ENCODE peak calls at places on chromosomes 11 and 22, in four cellular contexts. One of them, this sample, is unnamed.
A peak's percentile ranks its signal among the peaks of the same experiment; 100 is the strongest.

GRCh38 chr11:65432686-65433582 is 10.3 kb downstream of the NEAT1 start:
- DNase-seq in K562: no peak
- DNase-seq in GM12878: no peak
- DNase-seq in WTC11: no peak
- DNase-seq in this sample: no peak

GRCh38 chr22:21904250-21904789 is 36.9 kb upstream of the MAPK1 start:
- DNase-seq in K562: peak; percentile 45
- DNase-seq in WTC11: no peak
- DNase-seq in GM12878: no peak
- DNase-seq in this sample: no peak

GRCh38 chr11:72657356-72657755 is 16.9 kb downstream of the PDE2A start:
- DNase-seq in GM12878: no peak
- DNase-seq in K562: no peak
- DNase-seq in WTC11: no peak
- DNase-seq in this sample: no peak

GRCh38 chr11:71080239-71081097 is 171.9 kb downstream of the SHANK2 start:
- DNase-seq in K562: peak; percentile 68
- DNase-seq in WTC11: peak; percentile 90
- DNase-seq in GM12878: peak; percentile 17
- DNase-seq in this sample: peak; percentile 76

GRCh38 chr11:118924591-118925585 is 838 bp downstream of the BCL9L start:
- DNase-seq in K562: peak; percentile 62
- DNase-seq in GM12878: no peak
- DNase-seq in WTC11: peak; percentile 71
- DNase-seq in this sample: no peak

GRCh38 chr11:57938351-57938750 is 85.3 kb upstream of the OR9Q1 start:
- DNase-seq in WTC11: no peak
- DNase-seq in GM12878: no peak
- DNase-seq in K562: no peak
- DNase-seq in this sample: no peak

GRCh38 chr11:3010004-3010403 is 17.9 kb upstream of the NAP1L4 start:
- DNase-seq in WTC11: no peak
- DNase-seq in K562: no peak
- DNase-seq in GM12878: no peak
- DNase-seq in this sample: no peak

GRCh38 chr22:26636296-26636695 is 14.5 kb downstream of the CRYBA4 start:
- DNase-seq in GM12878: no peak
- DNase-seq in WTC11: no peak
- DNase-seq in K562: no peak
- DNase-seq in this sample: no peak

GRCh38 chr22:45604239-45604711 is 67.4 kb upstream of the ATXN10 start:
- DNase-seq in WTC11: no peak
- DNase-seq in K562: no peak
- DNase-seq in GM12878: no peak
- DNase-seq in this sample: no peak

GRCh38 chr11:93623179-93623578 is 38.3 kb upstream of the CEP295 start:
- DNase-seq in K562: no peak
- DNase-seq in WTC11: peak; percentile 57
- DNase-seq in GM12878: peak; percentile 26
- DNase-seq in this sample: no peak

GRCh38 chr11:75716659-75717058 is 979 bp upstream of the MOGAT2 start:
- DNase-seq in WTC11: no peak
- DNase-seq in GM12878: no peak
- DNase-seq in K562: no peak
- DNase-seq in this sample: no peak

GRCh38 chr11:32279672-32280071 is 155.7 kb downstream of the WT1 start:
- DNase-seq in WTC11: no peak
- DNase-seq in K562: peak; percentile 13
- DNase-seq in GM12878: no peak
- DNase-seq in this sample: no peak

GRCh38 chr22:31998784-31999435 is 44.2 kb upstream of the SLC5A1 start:
- DNase-seq in K562: no peak
- DNase-seq in GM12878: no peak
- DNase-seq in WTC11: no peak
- DNase-seq in this sample: no peak

GRCh38 chr11:64245401-64245796 is 1.3 kb downstream of the PPP1R14B start:
- DNase-seq in K562: no peak
- DNase-seq in WTC11: no peak
- DNase-seq in GM12878: no peak
- DNase-seq in this sample: no peak

GRCh38 chr22:34886812-34887211 is 179.1 kb upstream of the ISX start:
- DNase-seq in K562: no peak
- DNase-seq in GM12878: no peak
- DNase-seq in WTC11: no peak
- DNase-seq in this sample: no peak

GRCh38 chr11:26188559-26188958 is 143.4 kb upstream of the ANO3 start:
- DNase-seq in GM12878: no peak
- DNase-seq in WTC11: no peak
- DNase-seq in K562: no peak
- DNase-seq in this sample: no peak

GRCh38 chr22:49103314-49104052 is 724.2 kb downstream of the BRD1 start:
- DNase-seq in GM12878: no peak
- DNase-seq in K562: no peak
- DNase-seq in WTC11: no peak
- DNase-seq in this sample: no peak

GRCh38 chr11:67671211-67671520 is 3.3 kb downstream of the ALDH3B2 start:
- DNase-seq in K562: no peak
- DNase-seq in GM12878: no peak
- DNase-seq in WTC11: no peak
- DNase-seq in this sample: no peak

GRCh38 chr11:82523141-82523540 is 210.5 kb downstream of the FAM181B start:
- DNase-seq in WTC11: peak; percentile 32
- DNase-seq in K562: no peak
- DNase-seq in GM12878: no peak
- DNase-seq in this sample: no peak

GRCh38 chr11:108680267-108680666 is 15.4 kb downstream of the DDX10 start:
- DNase-seq in GM12878: no peak
- DNase-seq in K562: no peak
- DNase-seq in WTC11: no peak
- DNase-seq in this sample: no peak

GRCh38 chr11:66008468-66009101 is 3.2 kb upstream of the CST6 start:
- DNase-seq in GM12878: no peak
- DNase-seq in WTC11: no peak
- DNase-seq in K562: no peak
- DNase-seq in this sample: no peak

GRCh38 chr22:38176170-38176741 is 5.4 kb downstream of the PLA2G6 start:
- DNase-seq in K562: no peak
- DNase-seq in GM12878: peak; percentile 65
- DNase-seq in WTC11: no peak
- DNase-seq in this sample: no peak

GRCh38 chr11:102400603-102401002 is 52.0 kb downstream of the TMEM123 start:
- DNase-seq in WTC11: no peak
- DNase-seq in GM12878: no peak
- DNase-seq in K562: no peak
- DNase-seq in this sample: no peak

GRCh38 chr22:29916007-29916544 is 33.1 kb downstream of the MTMR3 start:
- DNase-seq in GM12878: no peak
- DNase-seq in K562: no peak
- DNase-seq in WTC11: no peak
- DNase-seq in this sample: no peak

GRCh38 chr11:62012451-62013265 is 45.2 kb upstream of the FTH1 start:
- DNase-seq in GM12878: no peak
- DNase-seq in K562: no peak
- DNase-seq in WTC11: no peak
- DNase-seq in this sample: peak; percentile 67

GRCh38 chr11:86477495-86478155 is 102.9 kb downstream of the CCDC81 start:
- DNase-seq in WTC11: no peak
- DNase-seq in K562: no peak
- DNase-seq in GM12878: no peak
- DNase-seq in this sample: no peak

GRCh38 chr11:35256296-35256695 is 117.3 kb downstream of the CD44 start:
- DNase-seq in WTC11: no peak
- DNase-seq in GM12878: no peak
- DNase-seq in K562: no peak
- DNase-seq in this sample: no peak

GRCh38 chr11:19079643-19080440 is 19.3 kb upstream of the MRGPRX2 start:
- DNase-seq in K562: no peak
- DNase-seq in GM12878: no peak
- DNase-seq in WTC11: no peak
- DNase-seq in this sample: no peak

GRCh38 chr11:116986521-116987105 is 111.6 kb downstream of the SIK3 start:
- DNase-seq in GM12878: peak; percentile 64
- DNase-seq in K562: no peak
- DNase-seq in WTC11: no peak
- DNase-seq in this sample: peak; percentile 41

GRCh38 chr11:68212421-68213134 is 518 bp downstream of the KMT5B start:
- DNase-seq in GM12878: no peak
- DNase-seq in K562: peak; percentile 84
- DNase-seq in WTC11: peak; percentile 72
- DNase-seq in this sample: peak; percentile 65

GRCh38 chr22:27507935-27508504 is 293.5 kb downstream of the MN1 start:
- DNase-seq in WTC11: no peak
- DNase-seq in GM12878: no peak
- DNase-seq in K562: no peak
- DNase-seq in this sample: no peak

GRCh38 chr11:112817376-112817775 is 143.8 kb upstream of the NCAM1 start:
- DNase-seq in K562: no peak
- DNase-seq in GM12878: no peak
- DNase-seq in WTC11: no peak
- DNase-seq in this sample: no peak

GRCh38 chr22:24410110-24410856 is 17.1 kb upstream of the ADORA2A start:
- DNase-seq in GM12878: no peak
- DNase-seq in WTC11: no peak
- DNase-seq in K562: no peak
- DNase-seq in this sample: no peak

GRCh38 chr11:62553839-62554361 is 7.3 kb upstream of the AHNAK start:
- DNase-seq in GM12878: no peak
- DNase-seq in K562: no peak
- DNase-seq in WTC11: no peak
- DNase-seq in this sample: no peak

GRCh38 chr11:14059491-14059890 is 97.0 kb downstream of the SPON1 start:
- DNase-seq in GM12878: no peak
- DNase-seq in K562: no peak
- DNase-seq in WTC11: no peak
- DNase-seq in this sample: no peak

GRCh38 chr11:4044971-4045646 is 49.5 kb upstream of the RRM1 start:
- DNase-seq in GM12878: no peak
- DNase-seq in K562: no peak
- DNase-seq in WTC11: no peak
- DNase-seq in this sample: peak; percentile 33

GRCh38 chr11:4054643-4055042 is 40.0 kb upstream of the RRM1 start:
- DNase-seq in GM12878: no peak
- DNase-seq in WTC11: no peak
- DNase-seq in K562: no peak
- DNase-seq in this sample: no peak

GRCh38 chr11:4050137-4050536 is 44.5 kb upstream of the RRM1 start:
- DNase-seq in WTC11: no peak
- DNase-seq in K562: no peak
- DNase-seq in GM12878: no peak
- DNase-seq in this sample: no peak

GRCh38 chr11:4048340-4048739 is 46.3 kb upstream of the RRM1 start:
- DNase-seq in WTC11: no peak
- DNase-seq in GM12878: no peak
- DNase-seq in K562: no peak
- DNase-seq in this sample: no peak

DNA sequence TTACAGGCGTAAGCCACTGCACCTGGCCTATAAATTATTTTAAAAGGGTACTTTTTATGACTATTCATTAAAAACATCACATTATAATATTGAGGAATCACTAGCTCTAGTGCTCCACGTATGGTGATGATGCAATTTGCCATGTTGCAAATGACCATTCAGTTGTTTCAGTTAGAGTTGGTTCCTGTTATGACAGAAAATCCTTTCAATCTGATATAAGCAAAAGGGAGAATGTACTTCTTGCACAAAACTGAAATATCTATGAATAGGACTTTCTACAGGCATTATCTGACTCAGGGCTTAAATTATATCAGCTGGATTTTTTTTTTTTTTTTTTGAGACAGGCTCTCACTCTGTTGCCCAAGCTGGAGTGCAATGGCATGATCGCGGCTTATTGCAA is 45.6 kb upstream of the RRM1 start:
- DNase-seq in WTC11: no peak
- DNase-seq in GM12878: no peak
- DNase-seq in K562: no peak
- DNase-seq in this sample: no peak
- TF ChIP-seq CBFB in WTC11: no peak
- TF ChIP-seq CBFB in GM12878: no peak
- TF ChIP-seq CBFB in K562: no peak
- TF ChIP-seq CBFB in this sample: no peak

GRCh38 chr11:122646549-122647340 is 8.8 kb upstream of the UBASH3B start:
- DNase-seq in GM12878: no peak
- DNase-seq in K562: no peak
- DNase-seq in WTC11: no peak
- DNase-seq in this sample: no peak
- TF ChIP-seq ESRRA in GM12878: no peak
- TF ChIP-seq ESRRA in K562: no peak
- TF ChIP-seq ESRRA in WTC11: no peak
- TF ChIP-seq ESRRA in this sample: no peak

DNA sequence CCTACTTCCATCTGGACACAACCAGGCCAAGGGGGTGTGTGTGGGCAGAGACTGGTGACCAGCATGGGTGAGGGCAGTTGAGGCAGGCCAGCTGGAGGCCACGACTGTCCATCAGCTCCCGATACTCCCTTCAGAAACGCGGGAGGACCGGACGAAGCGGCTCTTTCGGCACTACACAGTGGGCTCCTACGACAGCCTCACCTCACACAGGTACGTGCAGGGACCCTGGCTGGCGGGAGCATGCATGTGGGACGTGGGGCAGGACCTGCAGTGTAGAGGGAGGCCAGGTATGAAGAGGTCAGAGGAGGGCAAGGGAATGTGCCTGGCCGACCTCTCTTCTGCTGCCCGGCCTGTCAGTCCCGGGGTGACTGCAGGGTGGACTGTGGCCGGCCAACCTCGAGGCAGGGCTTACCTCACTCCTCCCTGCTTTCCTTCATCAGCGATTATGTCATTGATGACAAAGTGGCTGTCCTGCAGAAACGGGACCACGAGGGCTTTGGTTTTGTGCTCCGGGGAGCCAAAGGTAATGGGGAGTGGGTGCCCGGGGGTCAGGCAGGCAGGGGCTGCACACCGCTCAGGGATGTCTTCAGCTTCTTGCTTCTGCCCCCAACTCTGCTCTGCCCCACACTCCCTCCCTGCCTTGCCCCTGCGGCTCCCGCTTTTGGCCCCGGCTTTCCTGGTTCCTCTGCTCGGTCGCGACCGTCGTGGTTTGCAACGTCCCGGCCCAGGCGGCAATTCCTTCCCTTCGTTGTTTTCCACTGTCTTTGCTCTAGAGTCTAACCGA is 31.3 kb downstream of the SHANK3 start:
- DNase-seq in GM12878: no peak
- DNase-seq in K562: no peak
- DNase-seq in WTC11: no peak
- DNase-seq in this sample: no peak
- TF ChIP-seq CBFB in GM12878: no peak
- TF ChIP-seq CBFB in K562: no peak
- TF ChIP-seq CBFB in WTC11: no peak
- TF ChIP-seq CBFB in this sample: no peak

DNA sequence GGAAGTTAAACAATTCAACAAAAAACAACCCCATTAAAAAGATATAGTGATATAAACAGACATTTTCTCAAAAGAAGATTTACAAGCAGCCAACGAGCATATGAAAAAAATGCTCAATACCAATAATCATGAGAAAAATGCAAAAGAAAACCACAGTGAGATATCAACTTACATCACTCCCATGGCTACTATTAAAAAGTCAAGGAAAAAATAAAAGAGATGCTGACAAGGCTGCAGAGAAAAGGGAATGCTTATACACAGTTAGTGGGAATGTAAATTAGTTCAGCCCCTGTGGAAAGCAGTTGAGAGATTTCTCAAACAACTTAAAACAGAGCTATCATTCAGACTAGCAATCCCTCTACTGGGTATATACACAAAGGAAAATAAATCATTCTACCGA is 97.1 kb upstream of the CARD18 start:
- DNase-seq in GM12878: no peak
- DNase-seq in K562: no peak
- DNase-seq in WTC11: no peak
- DNase-seq in this sample: no peak
- TF ChIP-seq ESRRA in GM12878: no peak
- TF ChIP-seq ESRRA in K562: no peak
- TF ChIP-seq ESRRA in WTC11: no peak
- TF ChIP-seq ESRRA in this sample: no peak

This sample was measured in HepG2.